ENCODE peak calls at places on chromosomes 1 and 21, in four cellular contexts. One of them, this sample, is unnamed.

GRCh38 chr1:89904219-89904980 is 83.6 kb downstream of the LRRC8D start:
- DNase-seq in neural progenitor cell: no peak
- DNase-seq in lower leg skin: no peak
- DNase-seq in right lobe of liver: no peak
- DNase-seq in this sample: no peak

GRCh38 chr21:19986396-19986795 is 1011.8 kb upstream of the NCAM2 start:
- DNase-seq in neural progenitor cell: no peak
- DNase-seq in lower leg skin: no peak
- DNase-seq in right lobe of liver: no peak
- DNase-seq in this sample: no peak

GRCh38 chr1:193083365-193084088 is 21.7 kb downstream of the GLRX2 start:
- DNase-seq in neural progenitor cell: no peak
- DNase-seq in lower leg skin: no peak
- DNase-seq in right lobe of liver: no peak
- DNase-seq in this sample: no peak

GRCh38 chr1:201331166-201331565 is 46.3 kb downstream of the TNNT2 start:
- DNase-seq in neural progenitor cell: no peak
- DNase-seq in lower leg skin: no peak
- DNase-seq in right lobe of liver: no peak
- DNase-seq in this sample: peak; percentile 62

GRCh38 chr1:109306832-109307362 is at the start of gene MYBPHL:
- DNase-seq in neural progenitor cell: peak; percentile 27
- DNase-seq in lower leg skin: no peak
- DNase-seq in right lobe of liver: no peak
- DNase-seq in this sample: no peak

GRCh38 chr1:208167229-208167869 is 76.8 kb downstream of the PLXNA2 start:
- DNase-seq in neural progenitor cell: no peak
- DNase-seq in lower leg skin: no peak
- DNase-seq in right lobe of liver: no peak
- DNase-seq in this sample: no peak

GRCh38 chr1:47527653-47528272 is 89.9 kb downstream of the FOXD2 start:
- DNase-seq in neural progenitor cell: peak; percentile 46
- DNase-seq in lower leg skin: no peak
- DNase-seq in right lobe of liver: peak; percentile 42
- DNase-seq in this sample: no peak

GRCh38 chr1:206769331-206769731 is 1.2 kb upstream of the IL19 start:
- DNase-seq in neural progenitor cell: no peak
- DNase-seq in lower leg skin: no peak
- DNase-seq in right lobe of liver: no peak
- DNase-seq in this sample: no peak

GRCh38 chr1:202733251-202733650 is 23.0 kb upstream of the SYT2 start:
- DNase-seq in neural progenitor cell: no peak
- DNase-seq in lower leg skin: no peak
- DNase-seq in right lobe of liver: no peak
- DNase-seq in this sample: no peak

GRCh38 chr1:74468982-74469603 is 43.3 kb downstream of the LRRC53 start:
- DNase-seq in neural progenitor cell: peak; percentile 63
- DNase-seq in lower leg skin: no peak
- DNase-seq in right lobe of liver: no peak
- DNase-seq in this sample: no peak

GRCh38 chr1:45952072-45952471 is 148.7 kb downstream of the MAST2 start:
- DNase-seq in neural progenitor cell: no peak
- DNase-seq in lower leg skin: no peak
- DNase-seq in right lobe of liver: no peak
- DNase-seq in this sample: no peak

GRCh38 chr1:26060832-26061574 is 6.4 kb downstream of the TRIM63 start:
- DNase-seq in neural progenitor cell: no peak
- DNase-seq in lower leg skin: no peak
- DNase-seq in right lobe of liver: no peak
- DNase-seq in this sample: no peak

GRCh38 chr1:11281518-11282331 is 8.7 kb downstream of the UBIAD1 start:
- DNase-seq in neural progenitor cell: no peak
- DNase-seq in lower leg skin: no peak
- DNase-seq in right lobe of liver: no peak
- DNase-seq in this sample: no peak

GRCh38 chr21:36419996-36420395 is 34.8 kb downstream of the CHAF1B start:
- DNase-seq in neural progenitor cell: peak; percentile 88
- DNase-seq in lower leg skin: peak; percentile 91
- DNase-seq in right lobe of liver: peak; percentile 78
- DNase-seq in this sample: peak; percentile 93

GRCh38 chr1:113219377-113219776 is 146.4 kb downstream of the LRIG2 start:
- DNase-seq in neural progenitor cell: peak; percentile 35
- DNase-seq in lower leg skin: no peak
- DNase-seq in right lobe of liver: no peak
- DNase-seq in this sample: no peak

GRCh38 chr1:17045140-17045539 is 8.7 kb downstream of the SDHB start:
- DNase-seq in neural progenitor cell: no peak
- DNase-seq in lower leg skin: no peak
- DNase-seq in right lobe of liver: no peak
- DNase-seq in this sample: no peak

GRCh38 chr1:200732438-200732837 is 6.3 kb upstream of the CAMSAP2 start:
- DNase-seq in neural progenitor cell: no peak
- DNase-seq in lower leg skin: no peak
- DNase-seq in right lobe of liver: no peak
- DNase-seq in this sample: no peak

GRCh38 chr21:42530167-42530518 is 16.5 kb downstream of the SLC37A1 start:
- DNase-seq in neural progenitor cell: no peak
- DNase-seq in lower leg skin: peak; percentile 72
- DNase-seq in right lobe of liver: no peak
- DNase-seq in this sample: no peak

GRCh38 chr1:163162281-163162937 is 40.3 kb downstream of the RGS5 start:
- DNase-seq in neural progenitor cell: no peak
- DNase-seq in lower leg skin: no peak
- DNase-seq in right lobe of liver: no peak
- DNase-seq in this sample: no peak

GRCh38 chr1:171717080-171717479 is 24.8 kb downstream of the VAMP4 start:
- DNase-seq in neural progenitor cell: no peak
- DNase-seq in lower leg skin: no peak
- DNase-seq in right lobe of liver: no peak
- DNase-seq in this sample: no peak

DNA sequence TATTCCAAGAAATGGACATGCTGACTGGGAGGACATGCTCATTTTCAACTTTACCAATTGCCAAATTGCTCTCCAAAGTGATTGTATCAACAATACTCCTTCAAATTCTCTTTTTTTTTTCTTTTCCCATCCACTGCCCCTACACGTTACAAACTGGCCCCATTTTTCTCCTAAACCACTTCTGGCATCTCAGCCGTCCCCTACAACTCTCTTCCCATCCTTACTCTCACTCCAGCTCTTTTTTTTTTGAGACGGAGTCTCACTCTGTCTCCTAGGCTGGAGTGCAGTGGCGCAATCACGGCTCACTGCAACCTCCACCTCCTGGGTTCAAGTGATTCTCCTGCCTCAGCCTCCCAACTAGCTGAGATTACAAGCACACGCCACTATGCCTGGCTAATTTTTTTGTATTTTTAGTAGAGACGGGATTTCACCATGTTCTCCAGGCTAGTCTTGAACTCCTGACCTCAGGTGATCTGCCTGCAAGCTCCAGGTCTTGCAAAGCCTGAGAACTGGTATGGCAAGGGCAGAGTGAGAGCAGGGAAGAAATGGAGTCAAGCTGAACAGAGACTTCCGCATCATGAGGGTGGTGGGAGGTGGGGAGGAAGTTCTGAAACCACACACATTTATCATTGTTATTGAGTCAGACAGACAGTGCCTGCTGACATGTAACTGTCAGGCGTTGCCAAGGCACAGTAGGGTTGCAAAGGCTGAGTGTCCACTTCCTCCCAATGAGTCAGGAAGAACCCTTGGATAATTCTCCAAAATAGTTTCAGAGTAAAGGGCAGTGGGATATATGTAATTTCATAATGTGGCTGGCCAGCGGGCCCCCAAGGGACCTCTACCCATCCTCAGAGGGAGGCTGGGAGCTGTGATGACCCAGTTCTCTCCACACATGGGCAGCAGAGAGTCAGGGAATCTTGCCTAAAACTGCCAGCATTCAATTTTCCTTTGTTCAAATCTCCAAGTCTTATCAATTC is 17.4 kb downstream of the CELA3A start:
- DNase-seq in neural progenitor cell: no peak
- DNase-seq in lower leg skin: no peak
- DNase-seq in right lobe of liver: peak; percentile 29
- DNase-seq in this sample: no peak
- TF ChIP-seq CTCF in neural progenitor cell: peak; percentile 31
- TF ChIP-seq CTCF in lower leg skin: no peak
- TF ChIP-seq CTCF in right lobe of liver: no peak
- TF ChIP-seq CTCF in this sample: peak; percentile 77

DNA sequence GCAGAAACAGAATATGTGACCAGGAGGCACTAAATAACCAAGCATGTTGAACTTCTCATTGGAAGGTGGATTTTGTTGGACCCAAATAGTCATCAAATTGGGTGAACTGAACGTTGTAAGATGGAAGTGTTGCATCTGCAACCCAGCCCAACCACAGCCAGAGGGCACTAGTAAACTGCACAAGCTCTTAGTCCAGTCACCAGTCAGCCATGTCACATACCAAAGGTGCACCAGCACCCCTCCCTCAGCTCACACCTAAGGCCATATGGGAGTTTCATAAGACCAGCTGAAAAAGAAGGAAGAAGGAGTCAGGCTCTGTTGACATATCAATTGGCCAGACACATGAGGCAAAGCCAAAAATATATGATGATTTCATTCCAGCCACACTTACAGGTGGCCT is 481.7 kb upstream of the NR5A2 start:
- DNase-seq in neural progenitor cell: peak; percentile 14
- DNase-seq in lower leg skin: no peak
- DNase-seq in right lobe of liver: no peak
- DNase-seq in this sample: no peak
- TF ChIP-seq CTCF in neural progenitor cell: peak; percentile 37
- TF ChIP-seq CTCF in lower leg skin: no peak
- TF ChIP-seq CTCF in right lobe of liver: peak; percentile 28
- TF ChIP-seq CTCF in this sample: peak; percentile 18

GRCh38 chr21:41411449-41412089 is 14.5 kb upstream of the MX1 start:
- DNase-seq in neural progenitor cell: no peak
- DNase-seq in lower leg skin: peak; percentile 85
- DNase-seq in right lobe of liver: no peak
- DNase-seq in this sample: no peak
- TF ChIP-seq CTCF in neural progenitor cell: peak; percentile 3
- TF ChIP-seq CTCF in lower leg skin: no peak
- TF ChIP-seq CTCF in right lobe of liver: peak; percentile 5
- TF ChIP-seq CTCF in this sample: peak; percentile 62

DNA sequence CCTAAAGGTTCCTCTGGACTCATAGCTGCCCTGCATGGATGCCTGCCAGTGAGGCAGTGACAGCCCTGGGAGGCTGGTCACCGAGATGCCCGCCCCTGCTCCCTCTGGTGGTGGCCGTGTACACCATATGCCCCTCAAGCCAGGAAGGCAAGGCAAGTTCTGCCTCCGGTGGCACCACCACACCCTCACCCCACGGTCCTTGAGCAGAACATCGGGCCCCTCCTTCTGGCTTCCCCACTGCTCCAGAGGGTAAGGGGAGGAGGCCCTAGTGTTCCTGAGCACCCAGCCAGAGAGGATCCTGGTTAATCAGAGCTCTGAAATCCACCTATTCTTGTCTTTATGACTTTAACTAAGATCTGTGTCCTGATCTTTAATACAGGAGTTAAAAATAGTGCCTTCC is 1.6 kb upstream of the S100A14 start:
- DNase-seq in neural progenitor cell: peak; percentile 69
- DNase-seq in lower leg skin: peak; percentile 97
- DNase-seq in right lobe of liver: peak; percentile 85
- DNase-seq in this sample: peak; percentile 88
- TF ChIP-seq CTCF in neural progenitor cell: peak; percentile 60
- TF ChIP-seq CTCF in lower leg skin: no peak
- TF ChIP-seq CTCF in right lobe of liver: peak; percentile 66
- TF ChIP-seq CTCF in this sample: peak; percentile 81

This sample was measured in chondrocyte.